ENCODE peak calls at places on chromosomes 7 and 10, in four cellular contexts. E is HepG2, P is upper lobe of left lung, C is mesothelial cell of epicardium. H is an unnamed sample.

GRCh38 chr7:48537561-48537960 is 366.3 kb downstream of the ABCA13 start:
- DNase-seq in E (no peak), C (no peak), P (no peak), H (no peak)

GRCh38 chr7:98394377-98394836 is 6.5 kb downstream of the BAIAP2L1 start:
- DNase-seq in E (no peak), C (no peak), P (no peak), H (no peak)

GRCh38 chr10:101938316-101939272 is 95.0 kb upstream of the KCNIP2 start:
- DNase-seq in C (no peak), E (no peak), P (no peak), H (no peak)

GRCh38 chr10:122485670-122486069 is 24.3 kb downstream of the HTRA1 start:
- DNase-seq in P (no peak), E (no peak), C (no peak), H (no peak)

GRCh38 chr7:17631061-17631460 is 309.2 kb downstream of the SNX13 start:
- DNase-seq in P (no peak), C (no peak), E (no peak), H (no peak)

GRCh38 chr7:64951250-64951848 is 39.5 kb downstream of the ZNF117 start:
- DNase-seq in E (peak), P (no peak), C (no peak), H (no peak)

GRCh38 chr7:36749282-36749960 is 25.1 kb upstream of the AOAH start:
- DNase-seq in C (no peak), P (no peak), E (no peak), H (no peak)

GRCh38 chr10:100621360-100622205 is 85.8 kb downstream of the HIF1AN start:
- DNase-seq in E (no peak), P (peak), C (no peak), H (no peak)

GRCh38 chr7:11754123-11754522 is 77.9 kb downstream of the THSD7A start:
- DNase-seq in P (no peak), E (no peak), C (no peak), H (no peak)

GRCh38 chr10:7438196-7438986 is 27.6 kb upstream of the SFMBT2 start:
- DNase-seq in C (no peak), E (no peak), P (no peak), H (no peak)

GRCh38 chr7:151660141-151660540 is 140.4 kb upstream of the RHEB start:
- DNase-seq in P (no peak), C (no peak), E (no peak), H (no peak)

GRCh38 chr10:133008196-133008595 is 65.8 kb upstream of the CFAP46 start:
- DNase-seq in E (no peak), P (peak), C (no peak), H (no peak)

GRCh38 chr10:21776883-21777282 is 226.6 kb downstream of the DNAJC1 start:
- DNase-seq in C (no peak), P (no peak), E (no peak), H (no peak)

GRCh38 chr10:58755688-58756087 is 243.0 kb downstream of the BICC1 start:
- DNase-seq in P (no peak), E (no peak), C (no peak), H (no peak)

GRCh38 chr7:36855330-36855729 is 131.0 kb upstream of the AOAH start:
- DNase-seq in C (no peak), P (no peak), E (no peak), H (no peak)

GRCh38 chr7:129176853-129177369 is 11.5 kb upstream of the SMO start:
- DNase-seq in P (no peak), C (no peak), E (no peak), H (no peak)

GRCh38 chr10:116536810-116537209 is 8.9 kb upstream of the PNLIP start:
- DNase-seq in C (no peak), E (no peak), P (no peak), H (no peak)

GRCh38 chr7:155798673-155799439 is 13.4 kb downstream of the SHH start:
- DNase-seq in E (no peak), P (no peak), C (no peak), H (no peak)

GRCh38 chr7:106035568-106035967 is 72.5 kb downstream of the CDHR3 start:
- DNase-seq in E (no peak), C (no peak), P (no peak), H (no peak)

GRCh38 chr10:117993166-117993565 is 53.6 kb downstream of the RAB11FIP2 start:
- DNase-seq in E (no peak), C (no peak), P (no peak), H (no peak)

GRCh38 chr10:31620236-31621151 is 301.5 kb downstream of the ZEB1 start:
- DNase-seq in E (no peak), C (no peak), P (no peak), H (no peak)

GRCh38 chr7:147022056-147022455 is 905.5 kb downstream of the CNTNAP2 start:
- DNase-seq in E (no peak), C (no peak), P (no peak), H (no peak)

GRCh38 chr7:45610019-45610418 is 35.9 kb downstream of the ADCY1 start:
- DNase-seq in C (no peak), E (no peak), P (no peak), H (peak)

GRCh38 chr10:74683067-74683466 is 143.3 kb upstream of the KAT6B start:
- DNase-seq in E (peak), P (no peak), C (no peak), H (no peak)
- TF ChIP-seq CTCF in E (no peak), P (no peak), C (no peak), H (no peak)

DNA sequence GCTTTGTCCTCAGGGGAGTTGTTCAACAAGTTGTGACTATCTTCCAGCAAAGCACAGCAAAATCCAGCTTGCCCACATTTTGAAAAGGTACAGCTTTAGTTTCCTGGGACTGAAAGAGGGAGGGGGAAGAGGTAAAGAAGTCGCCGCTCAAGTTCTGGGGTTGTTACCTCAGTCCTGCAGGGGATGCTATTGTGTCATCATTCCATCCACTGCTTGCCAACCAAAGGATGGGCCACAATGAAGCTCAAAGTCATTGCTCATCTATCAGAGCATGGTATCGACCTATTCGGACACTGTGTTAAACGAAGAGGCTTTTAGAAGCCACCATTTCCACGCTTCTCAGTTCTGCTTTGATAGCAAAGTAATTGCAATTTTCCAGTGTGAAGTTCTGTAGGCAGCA is 34.3 kb downstream of the NPY start:
- DNase-seq in C (no peak), E (no peak), P (no peak), H (no peak)
- TF ChIP-seq CTCF in C (no peak), E (peak), P (no peak), H (peak)

GRCh38 chr10:24989867-24990266 is 26.1 kb downstream of the ENKUR start:
- DNase-seq in P (no peak), E (no peak), C (no peak), H (no peak)
- TF ChIP-seq CTCF in P (no peak), E (no peak), C (no peak), H (no peak)

GRCh38 chr7:135308583-135309327 is 75.1 kb downstream of the STRA8 start:
- DNase-seq in P (no peak), C (no peak), E (no peak), H (no peak)
- TF ChIP-seq CTCF in P (no peak), C (no peak), E (no peak), H (no peak)

DNA sequence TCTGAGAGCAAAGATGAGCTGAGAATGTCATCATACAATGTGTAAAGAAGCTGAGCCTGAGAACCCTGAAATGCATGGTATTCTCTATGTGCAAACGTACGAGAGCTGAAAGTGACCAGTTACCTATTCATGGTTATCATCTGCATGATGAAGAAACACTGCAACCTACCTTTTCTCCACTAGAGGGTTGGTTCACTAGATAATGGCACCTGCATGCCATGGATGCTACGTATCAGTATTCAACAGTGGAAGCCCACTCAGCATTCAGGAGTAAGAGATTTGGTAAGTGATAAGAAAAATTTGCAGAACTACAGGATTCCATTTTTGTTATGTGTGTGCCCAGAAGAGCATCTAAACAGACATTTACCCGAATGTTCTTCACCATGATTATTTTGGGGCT is 145.4 kb downstream of the PTPRN2 start:
- DNase-seq in P (no peak), E (peak), C (no peak), H (no peak)
- TF ChIP-seq CTCF in P (no peak), E (peak), C (peak), H (peak)

H was measured in type B pancreatic cell.